ENCODE peak calls at places on chromosomes 16 and 17, in ten cellular contexts. One of them, this sample, is unnamed.
A peak's percentile ranks its signal among the peaks of the same experiment; 100 is the strongest.

GRCh38 chr17:59853168-59853918 is 39.4 kb downstream of the TUBD1 start:
- DNase-seq in H54: peak; percentile 74
- DNase-seq in GM10248: peak; percentile 47
- DNase-seq in NCI-H1092: no peak
- DNase-seq in keratinocyte: peak; percentile 93
- DNase-seq in Calu3: peak; percentile 85
- DNase-seq in left lung: no peak
- DNase-seq in fibroblast of lung: peak; percentile 98
- DNase-seq in esophagus muscularis mucosa: no peak
- DNase-seq in stromal cell of bone marrow: no peak
- DNase-seq in this sample: peak; percentile 84

GRCh38 chr17:3964203-3965122 is at the start of gene ATP2A3:
- DNase-seq in left lung: peak; percentile 92
- DNase-seq in keratinocyte: no peak
- DNase-seq in NCI-H1092: no peak
- DNase-seq in H54: no peak
- DNase-seq in Calu3: peak; percentile 28
- DNase-seq in GM10248: peak; percentile 90
- DNase-seq in fibroblast of lung: no peak
- DNase-seq in esophagus muscularis mucosa: no peak
- DNase-seq in stromal cell of bone marrow: no peak
- DNase-seq in this sample: no peak

GRCh38 chr16:13463619-13464018 is 456.3 kb upstream of the ERCC4 start:
- DNase-seq in NCI-H1092: no peak
- DNase-seq in keratinocyte: no peak
- DNase-seq in stromal cell of bone marrow: no peak
- DNase-seq in H54: no peak
- DNase-seq in esophagus muscularis mucosa: no peak
- DNase-seq in Calu3: no peak
- DNase-seq in fibroblast of lung: no peak
- DNase-seq in GM10248: no peak
- DNase-seq in left lung: no peak
- DNase-seq in this sample: no peak

GRCh38 chr16:57143125-57143965 is 42.5 kb downstream of the PSME3IP1 start:
- DNase-seq in NCI-H1092: no peak
- DNase-seq in H54: no peak
- DNase-seq in fibroblast of lung: no peak
- DNase-seq in GM10248: no peak
- DNase-seq in esophagus muscularis mucosa: no peak
- DNase-seq in keratinocyte: no peak
- DNase-seq in left lung: peak; percentile 50
- DNase-seq in Calu3: no peak
- DNase-seq in stromal cell of bone marrow: no peak
- DNase-seq in this sample: no peak

GRCh38 chr16:84724619-84725307 is 25.0 kb downstream of the USP10 start:
- DNase-seq in Calu3: no peak
- DNase-seq in esophagus muscularis mucosa: no peak
- DNase-seq in H54: no peak
- DNase-seq in keratinocyte: no peak
- DNase-seq in GM10248: peak; percentile 41
- DNase-seq in NCI-H1092: no peak
- DNase-seq in left lung: no peak
- DNase-seq in fibroblast of lung: peak; percentile 49
- DNase-seq in stromal cell of bone marrow: no peak
- DNase-seq in this sample: no peak

GRCh38 chr16:14371778-14372431 is 258.2 kb downstream of the PARN start:
- DNase-seq in stromal cell of bone marrow: no peak
- DNase-seq in NCI-H1092: no peak
- DNase-seq in H54: no peak
- DNase-seq in Calu3: no peak
- DNase-seq in keratinocyte: no peak
- DNase-seq in fibroblast of lung: no peak
- DNase-seq in left lung: peak; percentile 1
- DNase-seq in GM10248: no peak
- DNase-seq in esophagus muscularis mucosa: no peak
- DNase-seq in this sample: no peak

GRCh38 chr16:66426112-66427035 is 721 bp upstream of the BEAN1 start:
- DNase-seq in GM10248: no peak
- DNase-seq in left lung: no peak
- DNase-seq in H54: no peak
- DNase-seq in fibroblast of lung: no peak
- DNase-seq in Calu3: no peak
- DNase-seq in stromal cell of bone marrow: no peak
- DNase-seq in keratinocyte: no peak
- DNase-seq in NCI-H1092: no peak
- DNase-seq in esophagus muscularis mucosa: no peak
- DNase-seq in this sample: no peak

GRCh38 chr16:66651474-66651765 is 45.1 kb downstream of the CMTM4 start:
- DNase-seq in left lung: no peak
- DNase-seq in H54: no peak
- DNase-seq in stromal cell of bone marrow: no peak
- DNase-seq in esophagus muscularis mucosa: no peak
- DNase-seq in NCI-H1092: no peak
- DNase-seq in GM10248: no peak
- DNase-seq in Calu3: no peak
- DNase-seq in keratinocyte: no peak
- DNase-seq in fibroblast of lung: no peak
- DNase-seq in this sample: no peak

GRCh38 chr16:55678061-55678935 is 22.5 kb downstream of the SLC6A2 start:
- DNase-seq in fibroblast of lung: no peak
- DNase-seq in keratinocyte: no peak
- DNase-seq in NCI-H1092: no peak
- DNase-seq in esophagus muscularis mucosa: no peak
- DNase-seq in GM10248: no peak
- DNase-seq in stromal cell of bone marrow: no peak
- DNase-seq in H54: no peak
- DNase-seq in Calu3: no peak
- DNase-seq in left lung: no peak
- DNase-seq in this sample: no peak